ENCODE peak calls at places on chromosomes 16 and 17, in four cellular contexts. D, L, K and Y are unnamed samples.

GRCh38 chr16:72887537-72887936 is 160.4 kb downstream of the ZFHX3 start:
- DNase-seq in D (no peak), L (no peak), K (no peak), Y (no peak)

GRCh38 chr16:25157476-25157875 is 45.9 kb downstream of the LCMT1 start:
- DNase-seq in D (no peak), L (no peak), K (no peak), Y (no peak)

GRCh38 chr17:77542551-77543490 is 402.1 kb downstream of the SEC14L1 start:
- DNase-seq in D (peak), L (peak), K (peak), Y (peak)

GRCh38 chr17:44797809-44798208 is 32.3 kb downstream of the GJC1 start:
- DNase-seq in D (no peak), L (no peak), K (no peak), Y (no peak)

GRCh38 chr16:16028311-16028999 is 79.0 kb downstream of the ABCC1 start:
- DNase-seq in D (peak), L (peak), K (no peak), Y (no peak)

GRCh38 chr16:69937465-69937951 is 13.6 kb upstream of the CLEC18A start:
- DNase-seq in D (no peak), L (no peak), K (no peak), Y (no peak)

GRCh38 chr16:81444448-81445121 is at the start of gene CMIP:
- DNase-seq in D (peak), L (peak), K (peak), Y (peak)

GRCh38 chr16:88380099-88380498 is 2.7 kb upstream of the ZNF469 start:
- DNase-seq in D (no peak), L (no peak), K (no peak), Y (no peak)

GRCh38 chr17:77417575-77417974 is 276.8 kb downstream of the SEC14L1 start:
- DNase-seq in D (no peak), L (no peak), K (no peak), Y (no peak)

GRCh38 chr17:42436401-42436800 is 13.3 kb upstream of the CAVIN1 start:
- DNase-seq in D (no peak), L (no peak), K (peak), Y (no peak)

GRCh38 chr16:1884889-1885288 is 12.9 kb upstream of the MEIOB start:
- DNase-seq in D (no peak), L (no peak), K (no peak), Y (no peak)

GRCh38 chr16:2031081-2031577 is 4.4 kb downstream of the NHERF2 start:
- DNase-seq in D (no peak), L (no peak), K (no peak), Y (no peak)

GRCh38 chr17:82930924-82931695 is 91.3 kb upstream of the ZNF750 start:
- DNase-seq in D (no peak), L (no peak), K (no peak), Y (peak)

GRCh38 chr17:72984145-72984924 is 108.2 kb downstream of the SLC39A11 start:
- DNase-seq in D (no peak), L (no peak), K (no peak), Y (no peak)

GRCh38 chr17:69282002-69282401 is 44.9 kb downstream of the ABCA5 start:
- DNase-seq in D (no peak), L (no peak), K (no peak), Y (no peak)

GRCh38 chr17:80773243-80773991 is 218.2 kb upstream of the CHMP6 start:
- DNase-seq in D (no peak), L (no peak), K (peak), Y (no peak)
- H3K27ac ChIP-seq in D (no peak), L (no peak), K (peak), Y (peak)

GRCh38 chr17:29155235-29155965 is 24.8 kb downstream of the MYO18A start:
- DNase-seq in D (peak), L (peak), K (no peak), Y (no peak)
- H3K4me3 ChIP-seq in D (no peak), L (no peak), K (no peak), Y (no peak)

GRCh38 chr16:56225013-56225742 is 33.9 kb downstream of the GNAO1 start:
- DNase-seq in D (no peak), L (no peak), K (no peak), Y (no peak)
- H3K27ac ChIP-seq in D (no peak), L (no peak), K (no peak), Y (no peak)

DNA sequence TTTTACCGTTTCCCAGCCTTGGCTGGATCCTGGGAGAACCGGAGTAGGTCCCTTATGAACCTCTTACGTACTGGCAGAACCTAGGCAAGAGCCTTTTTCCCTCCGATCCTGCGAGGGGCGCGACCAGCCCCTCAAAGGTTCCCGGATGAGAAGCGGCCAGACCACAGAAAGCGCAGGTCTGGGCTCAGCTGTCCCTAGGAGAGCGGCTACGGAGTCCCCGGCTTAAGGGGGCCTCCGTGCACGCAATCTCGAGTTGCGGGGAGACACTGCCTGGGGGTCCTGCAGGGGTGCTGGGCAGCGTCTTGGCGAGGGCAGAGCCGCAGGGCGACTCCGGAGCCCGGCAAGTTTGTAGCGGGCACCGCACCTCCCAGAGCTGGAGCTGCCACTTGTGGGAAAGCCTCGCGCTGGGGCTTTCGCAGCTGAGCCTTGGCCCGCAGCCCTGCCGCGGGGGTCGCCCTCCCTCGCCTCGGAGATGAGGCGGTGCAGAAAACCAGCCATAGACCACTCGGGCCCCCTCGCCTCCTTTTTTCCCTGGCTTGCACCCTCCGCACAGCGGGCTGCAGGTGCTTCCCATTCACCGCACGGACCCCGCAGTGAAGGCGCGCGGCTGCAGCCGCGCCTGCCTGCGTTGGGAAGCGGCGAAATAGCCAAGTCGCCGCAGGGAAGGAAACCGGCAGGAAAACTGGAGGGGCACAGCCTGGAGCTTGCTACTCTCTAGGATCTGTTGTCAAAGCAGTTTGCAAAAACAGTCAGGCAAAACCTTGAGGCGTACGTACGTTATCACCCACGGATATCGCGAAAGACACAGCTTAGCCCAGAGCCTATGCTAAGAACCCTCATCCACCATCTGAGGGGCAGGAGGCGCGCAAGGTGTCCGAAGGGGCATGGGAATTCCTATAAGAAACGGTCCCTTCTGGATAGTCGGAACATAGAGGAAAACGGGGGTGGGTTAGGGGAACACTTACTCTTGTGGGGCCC is 834 bp downstream of the CDH8 start:
- DNase-seq in D (no peak), L (no peak), K (no peak), Y (no peak)
- H3K4me3 ChIP-seq in D (no peak), L (no peak), K (peak), Y (peak)

GRCh38 chr17:21213491-21214014 is 408 bp downstream of the TMEM11 start:
- DNase-seq in D (peak), L (no peak), K (peak), Y (peak)

GRCh38 chr17:21213005-21213404 is 956 bp downstream of the TMEM11 start:
- DNase-seq in D (no peak), L (no peak), K (no peak), Y (no peak)

GRCh38 chr17:21214015-21214776 is at the start of gene TMEM11:
- DNase-seq in D (peak), L (peak), K (peak), Y (peak)

GRCh38 chr17:21210411-21211076 is 3.4 kb downstream of the TMEM11 start:
- DNase-seq in D (peak), L (peak), K (no peak), Y (no peak)

DNA sequence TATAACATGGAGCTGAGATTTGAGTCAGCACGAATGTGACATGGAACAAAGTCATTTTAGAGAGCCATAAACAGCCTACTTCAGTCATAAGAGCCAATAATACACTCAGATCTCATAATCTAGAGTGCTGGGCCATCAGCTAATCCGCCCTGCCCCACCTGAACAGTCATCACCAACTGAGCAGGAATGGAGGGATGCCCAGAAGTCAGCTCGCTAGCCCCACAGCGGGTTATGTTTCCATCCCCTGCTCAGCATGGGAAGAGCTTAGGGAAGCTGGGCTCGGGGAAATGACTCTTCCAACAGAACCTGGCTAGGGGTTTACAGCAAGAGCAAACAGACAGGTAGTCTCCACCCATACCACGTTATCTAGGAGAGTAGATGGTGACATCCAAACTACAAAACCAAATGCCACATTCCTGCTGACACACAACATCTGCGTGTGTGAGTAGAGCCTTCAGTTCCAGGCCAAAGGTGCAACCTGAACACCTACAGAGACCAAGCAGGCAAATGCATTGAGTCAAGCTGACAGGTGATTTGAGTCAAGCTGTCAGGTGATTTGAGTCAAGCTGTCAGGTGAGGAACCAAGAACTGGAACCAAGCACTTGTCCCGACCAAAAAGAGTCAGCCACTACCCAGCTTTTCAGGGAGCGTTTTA is 2.0 kb downstream of the TMEM11 start:
- DNase-seq in D (peak), L (peak), K (no peak), Y (no peak)
- H3K27ac ChIP-seq in D (peak), L (peak), K (no peak), Y (no peak)

GRCh38 chr17:1313270-1314005 is 34.0 kb downstream of the TRARG1 start:
- DNase-seq in D (no peak), L (no peak), K (no peak), Y (no peak)

GRCh38 chr17:1312261-1312870 is 32.9 kb downstream of the TRARG1 start:
- DNase-seq in D (no peak), L (no peak), K (no peak), Y (no peak)

GRCh38 chr17:1315891-1316403 is 36.5 kb downstream of the TRARG1 start:
- DNase-seq in D (no peak), L (no peak), K (peak), Y (peak)

GRCh38 chr17:1315409-1315808 is 35.9 kb downstream of the TRARG1 start:
- DNase-seq in D (no peak), L (no peak), K (peak), Y (peak)
- H3K4me3 ChIP-seq in D (no peak), L (no peak), K (no peak), Y (no peak)

DNA sequence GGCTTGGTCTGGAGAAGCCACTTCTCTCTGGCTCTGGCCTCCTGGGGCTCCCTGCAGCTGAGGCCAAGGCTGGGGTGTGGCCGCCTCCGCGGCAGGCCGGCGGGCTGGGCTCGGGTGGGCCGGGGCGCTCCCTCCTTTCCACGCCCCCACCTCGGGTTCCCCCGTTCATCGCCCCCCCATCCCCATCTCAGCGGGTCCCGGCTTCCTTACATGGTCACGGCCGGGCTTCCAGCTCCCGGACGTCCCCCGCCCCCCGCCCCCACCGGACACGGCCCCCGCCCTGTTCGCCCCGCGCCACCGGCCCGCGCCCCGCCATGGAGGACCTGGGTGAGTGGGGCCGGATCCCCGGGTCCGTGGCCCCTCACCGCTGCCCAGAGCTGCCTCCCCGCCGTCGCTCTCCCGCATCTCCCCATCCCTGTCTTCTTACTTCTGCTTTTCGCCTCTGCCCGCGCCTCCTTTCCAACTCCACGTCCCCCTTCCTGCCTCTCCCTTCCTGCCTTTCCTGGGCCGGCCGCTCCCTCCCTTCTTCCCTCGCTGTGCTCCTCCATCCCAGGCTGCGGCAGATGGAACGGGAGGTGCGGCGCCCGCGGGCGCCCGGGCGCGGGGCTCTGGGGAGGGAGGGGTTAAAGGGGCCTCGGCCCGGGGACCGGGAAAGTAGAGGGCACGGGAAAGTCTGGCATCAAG is at the start of gene TGFB1I1:
- DNase-seq in D (no peak), L (peak), K (peak), Y (peak)
- H3K27ac ChIP-seq in D (no peak), L (peak), K (peak), Y (peak)